ENCODE peak calls at places on chromosomes 7 and 10, in four cellular contexts. One of them, this sample, is unnamed.

GRCh38 chr7:139602143-139602722 is 78.7 kb downstream of the CLEC2L start:
- DNase-seq in cardiac muscle cell: peak
- DNase-seq in body of pancreas: no peak
- DNase-seq in foreskin fibroblast: peak
- DNase-seq in this sample: peak

GRCh38 chr7:51344406-51344805 is 27.8 kb upstream of the COBL start:
- DNase-seq in cardiac muscle cell: peak
- DNase-seq in body of pancreas: peak
- DNase-seq in foreskin fibroblast: no peak
- DNase-seq in this sample: no peak

GRCh38 chr10:1297566-1298301 is 241.5 kb downstream of the WDR37 start:
- DNase-seq in cardiac muscle cell: peak
- DNase-seq in body of pancreas: no peak
- DNase-seq in foreskin fibroblast: no peak
- DNase-seq in this sample: no peak

GRCh38 chr10:99534939-99535763 is 2.4 kb downstream of the NKX2-3 start:
- DNase-seq in cardiac muscle cell: peak
- DNase-seq in body of pancreas: no peak
- DNase-seq in foreskin fibroblast: peak
- DNase-seq in this sample: no peak

GRCh38 chr7:63789378-63790176 is 209.1 kb upstream of the ZNF722 start:
- DNase-seq in cardiac muscle cell: no peak
- DNase-seq in body of pancreas: peak
- DNase-seq in foreskin fibroblast: no peak
- DNase-seq in this sample: no peak

GRCh38 chr7:149790146-149790548 is 16.8 kb upstream of the ZNF467 start:
- DNase-seq in cardiac muscle cell: peak
- DNase-seq in body of pancreas: peak
- DNase-seq in foreskin fibroblast: peak
- DNase-seq in this sample: no peak

GRCh38 chr7:16916733-16917132 is 35.0 kb upstream of the AGR3 start:
- DNase-seq in cardiac muscle cell: no peak
- DNase-seq in body of pancreas: no peak
- DNase-seq in foreskin fibroblast: no peak
- DNase-seq in this sample: no peak

GRCh38 chr7:11540271-11540761 is 291.7 kb downstream of the THSD7A start:
- DNase-seq in cardiac muscle cell: no peak
- DNase-seq in body of pancreas: peak
- DNase-seq in foreskin fibroblast: peak
- DNase-seq in this sample: no peak

GRCh38 chr10:132716691-132717490 is 69.1 kb downstream of the NKX6-2 start:
- DNase-seq in cardiac muscle cell: no peak
- DNase-seq in body of pancreas: no peak
- DNase-seq in foreskin fibroblast: no peak
- DNase-seq in this sample: no peak

GRCh38 chr10:108812296-108812695 is 1111.0 kb downstream of the XPNPEP1 start:
- DNase-seq in cardiac muscle cell: no peak
- DNase-seq in body of pancreas: no peak
- DNase-seq in foreskin fibroblast: no peak
- DNase-seq in this sample: no peak

GRCh38 chr10:96560970-96561887 is 25.6 kb downstream of the TM9SF3 start:
- DNase-seq in cardiac muscle cell: no peak
- DNase-seq in body of pancreas: no peak
- DNase-seq in foreskin fibroblast: peak
- DNase-seq in this sample: no peak

GRCh38 chr10:24617771-24618396 is 105.8 kb downstream of the ARHGAP21 start:
- DNase-seq in cardiac muscle cell: peak
- DNase-seq in body of pancreas: peak
- DNase-seq in foreskin fibroblast: peak
- DNase-seq in this sample: no peak

GRCh38 chr7:82241371-82241770 is 202.2 kb downstream of the CACNA2D1 start:
- DNase-seq in cardiac muscle cell: no peak
- DNase-seq in body of pancreas: no peak
- DNase-seq in foreskin fibroblast: no peak
- DNase-seq in this sample: no peak

GRCh38 chr10:23314835-23315239 is 29.8 kb downstream of the C10orf67 start:
- DNase-seq in cardiac muscle cell: peak
- DNase-seq in body of pancreas: peak
- DNase-seq in foreskin fibroblast: peak
- DNase-seq in this sample: peak

GRCh38 chr10:103199498-103199897 is 6.4 kb upstream of the NT5C2 start:
- DNase-seq in cardiac muscle cell: no peak
- DNase-seq in body of pancreas: no peak
- DNase-seq in foreskin fibroblast: no peak
- DNase-seq in this sample: no peak

GRCh38 chr10:91043173-91043910 is 122.5 kb upstream of the ANKRD1 start:
- DNase-seq in cardiac muscle cell: peak
- DNase-seq in body of pancreas: peak
- DNase-seq in foreskin fibroblast: peak
- DNase-seq in this sample: no peak

GRCh38 chr10:75542902-75543301 is 111.5 kb downstream of the LRMDA start:
- DNase-seq in cardiac muscle cell: peak
- DNase-seq in body of pancreas: peak
- DNase-seq in foreskin fibroblast: peak
- DNase-seq in this sample: no peak

GRCh38 chr7:158723714-158724385 is 19.2 kb upstream of the NCAPG2 start:
- DNase-seq in cardiac muscle cell: no peak
- DNase-seq in body of pancreas: no peak
- DNase-seq in foreskin fibroblast: no peak
- DNase-seq in this sample: no peak

GRCh38 chr10:8056378-8056777 is 1.9 kb downstream of the GATA3 start:
- DNase-seq in cardiac muscle cell: no peak
- DNase-seq in body of pancreas: no peak
- DNase-seq in foreskin fibroblast: no peak
- DNase-seq in this sample: no peak
- H3K4me3 ChIP-seq in cardiac muscle cell: peak
- H3K4me3 ChIP-seq in body of pancreas: no peak
- H3K4me3 ChIP-seq in foreskin fibroblast: no peak
- H3K4me3 ChIP-seq in this sample: no peak

DNA sequence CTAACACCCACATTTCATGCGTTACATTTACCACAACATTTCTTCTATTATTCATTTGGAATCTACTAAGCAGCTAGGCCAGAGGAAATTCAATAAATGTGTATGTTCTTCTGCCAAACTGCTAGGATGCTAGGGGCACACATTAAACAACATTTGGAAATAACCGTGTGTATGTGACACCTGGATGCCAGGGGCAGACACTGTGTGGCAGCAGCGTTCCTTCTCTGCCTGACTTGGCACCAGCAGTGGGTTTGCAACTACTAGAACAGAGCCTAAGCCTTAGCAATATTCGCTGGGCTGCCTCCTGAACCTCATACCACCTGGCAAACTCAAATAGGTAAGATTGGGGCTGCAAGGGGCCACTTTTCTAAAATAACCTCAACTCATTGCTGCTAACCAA is 182.1 kb downstream of the CHCHD3 start:
- DNase-seq in cardiac muscle cell: no peak
- DNase-seq in body of pancreas: no peak
- DNase-seq in foreskin fibroblast: no peak
- DNase-seq in this sample: no peak
- TF ChIP-seq CTCF in cardiac muscle cell: peak
- TF ChIP-seq CTCF in body of pancreas: no peak
- TF ChIP-seq CTCF in foreskin fibroblast: no peak
- TF ChIP-seq CTCF in this sample: no peak

GRCh38 chr10:124446830-124447740 is 2.8 kb downstream of the NKX1-2 start:
- DNase-seq in cardiac muscle cell: no peak
- DNase-seq in body of pancreas: no peak
- DNase-seq in foreskin fibroblast: no peak
- DNase-seq in this sample: no peak
- H3K4me3 ChIP-seq in cardiac muscle cell: peak
- H3K4me3 ChIP-seq in body of pancreas: no peak
- H3K4me3 ChIP-seq in foreskin fibroblast: no peak
- H3K4me3 ChIP-seq in this sample: no peak

GRCh38 chr10:26574783-26575182 is 122.7 kb upstream of the PDSS1 start:
- DNase-seq in cardiac muscle cell: no peak
- DNase-seq in body of pancreas: no peak
- DNase-seq in foreskin fibroblast: no peak
- DNase-seq in this sample: no peak

GRCh38 chr10:26571655-26572054 is 125.8 kb upstream of the PDSS1 start:
- DNase-seq in cardiac muscle cell: no peak
- DNase-seq in body of pancreas: no peak
- DNase-seq in foreskin fibroblast: no peak
- DNase-seq in this sample: no peak

GRCh38 chr10:26579256-26580063 is 118.0 kb upstream of the PDSS1 start:
- DNase-seq in cardiac muscle cell: no peak
- DNase-seq in body of pancreas: no peak
- DNase-seq in foreskin fibroblast: no peak
- DNase-seq in this sample: no peak

DNA sequence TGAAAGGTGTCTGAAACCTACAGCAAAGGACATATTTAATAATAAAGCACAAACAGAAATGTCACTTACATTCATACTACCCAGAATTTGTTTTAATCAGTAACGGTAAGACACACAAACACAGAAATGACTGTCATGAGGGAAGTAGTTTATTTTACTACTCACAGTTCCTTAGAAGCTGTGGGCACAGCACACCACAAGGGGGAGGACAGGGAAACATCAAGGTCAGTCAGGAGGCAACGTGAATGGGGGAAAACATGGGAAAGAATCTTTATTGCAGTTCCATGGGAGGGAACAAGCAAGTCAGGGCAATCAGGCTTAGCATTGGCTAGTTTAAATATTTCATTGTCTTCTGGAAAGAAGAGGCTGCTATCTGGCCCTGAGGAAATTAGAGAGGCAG is 123.8 kb upstream of the PDSS1 start:
- DNase-seq in cardiac muscle cell: no peak
- DNase-seq in body of pancreas: no peak
- DNase-seq in foreskin fibroblast: no peak
- DNase-seq in this sample: no peak
- TF ChIP-seq CTCF in cardiac muscle cell: no peak
- TF ChIP-seq CTCF in body of pancreas: no peak
- TF ChIP-seq CTCF in foreskin fibroblast: no peak
- TF ChIP-seq CTCF in this sample: no peak

DNA sequence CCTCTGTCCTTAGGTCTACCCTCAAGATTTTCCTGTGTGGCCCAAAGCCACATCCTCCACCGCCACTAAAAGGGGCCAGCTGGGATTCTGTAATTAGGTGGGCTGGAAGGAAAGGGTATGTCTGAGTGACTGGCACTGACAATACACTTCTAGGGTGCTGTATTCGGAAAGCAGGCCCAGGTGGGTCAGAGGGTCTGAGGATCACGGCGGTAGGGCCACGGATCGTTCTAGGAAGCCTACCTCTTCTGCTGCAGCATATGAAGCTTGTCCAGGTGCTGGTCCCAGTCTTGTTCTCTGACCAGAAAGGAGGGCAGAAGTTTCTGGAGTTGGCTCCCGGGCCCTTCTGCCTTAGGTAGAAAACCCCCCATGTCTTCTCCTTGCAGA is 462 bp downstream of the TRPV5 start:
- DNase-seq in cardiac muscle cell: no peak
- DNase-seq in body of pancreas: no peak
- DNase-seq in foreskin fibroblast: no peak
- DNase-seq in this sample: no peak
- H3K4me3 ChIP-seq in cardiac muscle cell: no peak
- H3K4me3 ChIP-seq in body of pancreas: no peak
- H3K4me3 ChIP-seq in foreskin fibroblast: no peak
- H3K4me3 ChIP-seq in this sample: no peak

GRCh38 chr7:23333671-23334246 is 34.6 kb downstream of the MALSU1 start:
- DNase-seq in cardiac muscle cell: no peak
- DNase-seq in body of pancreas: peak
- DNase-seq in foreskin fibroblast: peak
- DNase-seq in this sample: peak
- TF ChIP-seq CTCF in cardiac muscle cell: no peak
- TF ChIP-seq CTCF in body of pancreas: no peak
- TF ChIP-seq CTCF in foreskin fibroblast: no peak
- TF ChIP-seq CTCF in this sample: no peak

This sample was measured in AG04449.